ENCODE peak calls at places on chromosomes 12 and 14, in nine cellular contexts. One of them, this sample, is unnamed.
A peak's percentile ranks its signal among the peaks of the same experiment; 100 is the strongest.

GRCh38 chr14:86296173-86296572 is 766.2 kb downstream of the FLRT2 start:
- DNase-seq in neural progenitor cell: no peak
- DNase-seq in hepatocyte: no peak
- DNase-seq in HepG2: no peak
- DNase-seq in CD4-positive, CD25-positive, alpha-beta regulatory T cell: no peak
- DNase-seq in uterus: no peak
- DNase-seq in A549: no peak
- DNase-seq in PC-3: peak; percentile 54
- DNase-seq in neuronal stem cell: no peak
- DNase-seq in this sample: peak; percentile 59

GRCh38 chr12:27539191-27539631 is 15.2 kb downstream of the PPFIBP1 start:
- DNase-seq in neuronal stem cell: no peak
- DNase-seq in CD4-positive, CD25-positive, alpha-beta regulatory T cell: no peak
- DNase-seq in uterus: no peak
- DNase-seq in HepG2: no peak
- DNase-seq in hepatocyte: no peak
- DNase-seq in PC-3: peak; percentile 38
- DNase-seq in A549: no peak
- DNase-seq in neural progenitor cell: no peak
- DNase-seq in this sample: no peak

GRCh38 chr14:89621009-89621421 is 204.0 kb upstream of the FOXN3 start:
- DNase-seq in neural progenitor cell: no peak
- DNase-seq in neuronal stem cell: no peak
- DNase-seq in HepG2: no peak
- DNase-seq in hepatocyte: no peak
- DNase-seq in CD4-positive, CD25-positive, alpha-beta regulatory T cell: peak; percentile 89
- DNase-seq in PC-3: no peak
- DNase-seq in uterus: no peak
- DNase-seq in A549: no peak
- DNase-seq in this sample: no peak

GRCh38 chr14:103014466-103015319 is 42.7 kb downstream of the CDC42BPB start:
- DNase-seq in uterus: no peak
- DNase-seq in PC-3: no peak
- DNase-seq in neuronal stem cell: peak; percentile 26
- DNase-seq in HepG2: no peak
- DNase-seq in neural progenitor cell: peak; percentile 70
- DNase-seq in A549: no peak
- DNase-seq in CD4-positive, CD25-positive, alpha-beta regulatory T cell: no peak
- DNase-seq in hepatocyte: no peak
- DNase-seq in this sample: no peak

GRCh38 chr14:22699801-22700564 is 55.8 kb upstream of the OR6J1 start:
- DNase-seq in HepG2: peak; percentile 100
- DNase-seq in uterus: no peak
- DNase-seq in neural progenitor cell: peak; percentile 10
- DNase-seq in neuronal stem cell: no peak
- DNase-seq in A549: no peak
- DNase-seq in PC-3: peak; percentile 41
- DNase-seq in hepatocyte: no peak
- DNase-seq in CD4-positive, CD25-positive, alpha-beta regulatory T cell: no peak
- DNase-seq in this sample: peak; percentile 63

GRCh38 chr12:39186744-39187143 is 256.2 kb downstream of the KIF21A start:
- DNase-seq in neuronal stem cell: no peak
- DNase-seq in PC-3: no peak
- DNase-seq in A549: no peak
- DNase-seq in uterus: no peak
- DNase-seq in HepG2: no peak
- DNase-seq in CD4-positive, CD25-positive, alpha-beta regulatory T cell: no peak
- DNase-seq in neural progenitor cell: no peak
- DNase-seq in hepatocyte: no peak
- DNase-seq in this sample: no peak

GRCh38 chr12:39235990-39236767 is 206.7 kb downstream of the KIF21A start:
- DNase-seq in A549: no peak
- DNase-seq in neural progenitor cell: no peak
- DNase-seq in neuronal stem cell: no peak
- DNase-seq in HepG2: no peak
- DNase-seq in hepatocyte: no peak
- DNase-seq in CD4-positive, CD25-positive, alpha-beta regulatory T cell: no peak
- DNase-seq in uterus: no peak
- DNase-seq in PC-3: peak; percentile 89
- DNase-seq in this sample: peak; percentile 32

GRCh38 chr12:124464062-124464461 is 103.3 kb downstream of the NCOR2 start:
- DNase-seq in uterus: no peak
- DNase-seq in A549: no peak
- DNase-seq in hepatocyte: no peak
- DNase-seq in neuronal stem cell: no peak
- DNase-seq in PC-3: no peak
- DNase-seq in HepG2: no peak
- DNase-seq in neural progenitor cell: no peak
- DNase-seq in CD4-positive, CD25-positive, alpha-beta regulatory T cell: no peak
- DNase-seq in this sample: peak; percentile 55

GRCh38 chr12:104681012-104681690 is 224.4 kb downstream of the CHST11 start:
- DNase-seq in hepatocyte: no peak
- DNase-seq in A549: no peak
- DNase-seq in neuronal stem cell: no peak
- DNase-seq in CD4-positive, CD25-positive, alpha-beta regulatory T cell: peak; percentile 22
- DNase-seq in neural progenitor cell: no peak
- DNase-seq in PC-3: no peak
- DNase-seq in uterus: no peak
- DNase-seq in HepG2: no peak
- DNase-seq in this sample: no peak

GRCh38 chr14:101900253-101900652 is 64.1 kb upstream of the DYNC1H1 start:
- DNase-seq in CD4-positive, CD25-positive, alpha-beta regulatory T cell: no peak
- DNase-seq in uterus: no peak
- DNase-seq in neural progenitor cell: no peak
- DNase-seq in neuronal stem cell: no peak
- DNase-seq in hepatocyte: no peak
- DNase-seq in HepG2: no peak
- DNase-seq in PC-3: no peak
- DNase-seq in A549: no peak
- DNase-seq in this sample: no peak

GRCh38 chr12:2553388-2554126 is 241.2 kb upstream of the FKBP4 start:
- DNase-seq in uterus: no peak
- DNase-seq in A549: no peak
- DNase-seq in CD4-positive, CD25-positive, alpha-beta regulatory T cell: no peak
- DNase-seq in PC-3: no peak
- DNase-seq in HepG2: no peak
- DNase-seq in neural progenitor cell: no peak
- DNase-seq in hepatocyte: no peak
- DNase-seq in neuronal stem cell: no peak
- DNase-seq in this sample: no peak

DNA sequence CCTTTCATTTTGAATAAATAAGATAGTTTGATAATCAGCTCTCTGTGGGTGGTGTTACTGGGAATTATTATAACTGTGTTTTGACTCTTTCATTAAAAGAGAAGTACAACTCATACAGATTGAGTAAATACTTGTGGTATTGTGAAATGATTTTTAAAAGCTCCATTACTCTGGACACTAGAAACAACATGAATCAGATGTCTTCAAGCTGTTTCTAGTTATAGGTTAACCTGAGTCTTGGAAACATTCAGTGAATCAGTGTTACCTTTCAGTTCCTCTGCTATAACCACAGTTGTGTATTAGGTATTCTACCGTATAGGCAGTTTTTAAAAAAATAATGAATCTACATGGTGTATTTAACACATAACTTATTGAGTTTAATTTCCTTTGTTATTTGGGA is 128.4 kb upstream of the SSTR1 start:
- DNase-seq in CD4-positive, CD25-positive, alpha-beta regulatory T cell: no peak
- DNase-seq in HepG2: no peak
- DNase-seq in hepatocyte: peak; percentile 16
- DNase-seq in A549: peak; percentile 36
- DNase-seq in neural progenitor cell: no peak
- DNase-seq in neuronal stem cell: no peak
- DNase-seq in uterus: no peak
- DNase-seq in PC-3: peak; percentile 36
- DNase-seq in this sample: no peak
- H3K4me3 ChIP-seq in CD4-positive, CD25-positive, alpha-beta regulatory T cell: no peak overlapping the region
- H3K4me3 ChIP-seq in HepG2: no peak overlapping the region
- H3K4me3 ChIP-seq in hepatocyte: no peak overlapping the region
- H3K4me3 ChIP-seq in A549: no peak overlapping the region
- H3K4me3 ChIP-seq in neural progenitor cell: no peak overlapping the region
- H3K4me3 ChIP-seq in neuronal stem cell: no peak overlapping the region
- H3K4me3 ChIP-seq in uterus: no peak overlapping the region
- H3K4me3 ChIP-seq in PC-3: no peak overlapping the region
- H3K4me3 ChIP-seq in this sample: no peak overlapping the region

GRCh38 chr14:65962952-65963351 is 523.2 kb upstream of the CCDC196 start:
- DNase-seq in neural progenitor cell: no peak
- DNase-seq in neuronal stem cell: no peak
- DNase-seq in HepG2: no peak
- DNase-seq in hepatocyte: peak; percentile 33
- DNase-seq in PC-3: no peak
- DNase-seq in CD4-positive, CD25-positive, alpha-beta regulatory T cell: peak; percentile 69
- DNase-seq in uterus: no peak
- DNase-seq in A549: no peak
- DNase-seq in this sample: no peak

GRCh38 chr14:65957631-65958205 is 528.5 kb upstream of the CCDC196 start:
- DNase-seq in neural progenitor cell: no peak
- DNase-seq in HepG2: no peak
- DNase-seq in A549: no peak
- DNase-seq in uterus: no peak
- DNase-seq in CD4-positive, CD25-positive, alpha-beta regulatory T cell: no peak
- DNase-seq in hepatocyte: no peak
- DNase-seq in PC-3: no peak
- DNase-seq in neuronal stem cell: no peak
- DNase-seq in this sample: no peak

GRCh38 chr14:65959563-65960024 is 526.6 kb upstream of the CCDC196 start:
- DNase-seq in hepatocyte: no peak
- DNase-seq in neuronal stem cell: no peak
- DNase-seq in uterus: no peak
- DNase-seq in neural progenitor cell: no peak
- DNase-seq in CD4-positive, CD25-positive, alpha-beta regulatory T cell: no peak
- DNase-seq in A549: no peak
- DNase-seq in HepG2: no peak
- DNase-seq in PC-3: no peak
- DNase-seq in this sample: no peak

GRCh38 chr14:65958664-65959562 is 527.3 kb upstream of the CCDC196 start:
- DNase-seq in HepG2: peak; percentile 16
- DNase-seq in neural progenitor cell: peak; percentile 62
- DNase-seq in A549: peak; percentile 37
- DNase-seq in hepatocyte: peak; percentile 42
- DNase-seq in CD4-positive, CD25-positive, alpha-beta regulatory T cell: peak; percentile 73
- DNase-seq in uterus: no peak
- DNase-seq in neuronal stem cell: peak; percentile 42
- DNase-seq in PC-3: peak; percentile 55
- DNase-seq in this sample: no peak

DNA sequence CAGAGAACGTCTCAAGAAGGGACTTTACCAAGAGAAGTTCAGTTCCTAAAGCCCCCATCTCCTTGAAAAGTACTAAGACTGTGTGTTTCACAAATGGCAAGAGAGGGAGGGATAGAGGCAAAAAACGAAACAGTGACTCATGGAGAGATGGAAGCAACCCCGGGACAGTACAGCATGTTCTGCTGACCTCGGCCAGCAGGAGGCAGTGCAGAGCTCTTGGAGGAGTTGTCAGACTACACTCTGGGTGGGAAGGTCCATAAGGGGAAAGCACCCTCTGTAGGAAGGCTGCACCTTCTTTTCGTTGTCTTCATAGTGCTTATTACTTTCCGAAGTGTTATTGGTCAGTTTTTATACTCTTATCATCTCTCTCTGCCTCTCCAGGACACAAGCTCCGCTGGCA is 525.2 kb upstream of the CCDC196 start:
- DNase-seq in uterus: no peak
- DNase-seq in PC-3: peak; percentile 67
- DNase-seq in hepatocyte: peak; percentile 58
- DNase-seq in A549: peak; percentile 54
- DNase-seq in neural progenitor cell: peak; percentile 81
- DNase-seq in CD4-positive, CD25-positive, alpha-beta regulatory T cell: peak; percentile 77
- DNase-seq in HepG2: no peak
- DNase-seq in neuronal stem cell: peak; percentile 55
- DNase-seq in this sample: peak; percentile 57
- H3K27ac ChIP-seq in uterus: no peak overlapping the region
- H3K27ac ChIP-seq in PC-3: no peak overlapping the region
- H3K27ac ChIP-seq in hepatocyte: no peak overlapping the region
- H3K27ac ChIP-seq in A549: no peak overlapping the region
- H3K27ac ChIP-seq in neural progenitor cell: no peak overlapping the region
- H3K27ac ChIP-seq in CD4-positive, CD25-positive, alpha-beta regulatory T cell: no peak overlapping the region
- H3K27ac ChIP-seq in HepG2: no peak overlapping the region
- H3K27ac ChIP-seq in neuronal stem cell: no peak overlapping the region
- H3K27ac ChIP-seq in this sample: no peak overlapping the region

GRCh38 chr12:6921996-6922935 is 5.5 kb upstream of the ATN1 start:
- DNase-seq in uterus: no peak
- DNase-seq in CD4-positive, CD25-positive, alpha-beta regulatory T cell: no peak
- DNase-seq in PC-3: no peak
- DNase-seq in HepG2: no peak
- DNase-seq in hepatocyte: no peak
- DNase-seq in A549: no peak
- DNase-seq in neuronal stem cell: no peak
- DNase-seq in neural progenitor cell: no peak
- DNase-seq in this sample: no peak

GRCh38 chr12:6925239-6925542 is 2.6 kb upstream of the ATN1 start:
- DNase-seq in A549: no peak
- DNase-seq in uterus: no peak
- DNase-seq in PC-3: no peak
- DNase-seq in CD4-positive, CD25-positive, alpha-beta regulatory T cell: no peak
- DNase-seq in neuronal stem cell: no peak
- DNase-seq in HepG2: no peak
- DNase-seq in neural progenitor cell: peak; percentile 64
- DNase-seq in hepatocyte: no peak
- DNase-seq in this sample: no peak

GRCh38 chr12:6923003-6923732 is 4.6 kb upstream of the ATN1 start:
- DNase-seq in neural progenitor cell: no peak
- DNase-seq in CD4-positive, CD25-positive, alpha-beta regulatory T cell: no peak
- DNase-seq in HepG2: no peak
- DNase-seq in hepatocyte: no peak
- DNase-seq in A549: no peak
- DNase-seq in neuronal stem cell: no peak
- DNase-seq in PC-3: no peak
- DNase-seq in uterus: no peak
- DNase-seq in this sample: no peak

GRCh38 chr12:6925543-6926279 is 2.0 kb upstream of the ATN1 start:
- DNase-seq in neural progenitor cell: peak; percentile 77
- DNase-seq in A549: peak; percentile 91
- DNase-seq in CD4-positive, CD25-positive, alpha-beta regulatory T cell: no peak
- DNase-seq in hepatocyte: peak; percentile 82
- DNase-seq in PC-3: peak; percentile 81
- DNase-seq in HepG2: no peak
- DNase-seq in neuronal stem cell: peak; percentile 70
- DNase-seq in uterus: peak; percentile 90
- DNase-seq in this sample: peak; percentile 69

DNA sequence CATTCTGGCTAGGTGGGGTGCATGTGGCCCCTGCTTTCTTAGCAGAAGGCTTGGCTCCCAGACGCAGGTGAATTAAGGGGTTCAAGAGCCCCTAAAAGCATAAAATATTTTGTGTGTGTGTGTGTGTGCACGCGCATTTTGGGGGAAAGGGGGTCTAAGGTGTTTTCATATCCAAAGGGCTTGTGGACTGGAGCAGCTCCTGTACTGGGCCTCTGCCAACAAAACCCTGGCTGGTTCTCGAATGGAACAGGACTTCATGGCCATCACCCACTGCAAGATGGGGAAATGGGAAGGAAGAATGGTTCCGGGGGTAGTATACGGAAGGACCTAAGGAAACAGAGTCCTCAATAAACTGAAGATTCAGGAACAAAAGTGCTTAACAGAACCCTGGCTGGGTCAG is 3.9 kb upstream of the ATN1 start:
- DNase-seq in A549: no peak
- DNase-seq in neural progenitor cell: no peak
- DNase-seq in neuronal stem cell: no peak
- DNase-seq in HepG2: no peak
- DNase-seq in PC-3: no peak
- DNase-seq in hepatocyte: no peak
- DNase-seq in CD4-positive, CD25-positive, alpha-beta regulatory T cell: no peak
- DNase-seq in uterus: peak; percentile 54
- DNase-seq in this sample: no peak
- H3K4me1 ChIP-seq in A549: peaks cover 28% of the 10 kb centered on the region
- H3K4me1 ChIP-seq in neural progenitor cell: peaks cover 28% of the 10 kb centered on the region
- H3K4me1 ChIP-seq in neuronal stem cell: peaks cover 18% of the 10 kb centered on the region
- H3K4me1 ChIP-seq in HepG2: peaks cover 35% of the 10 kb centered on the region
- H3K4me1 ChIP-seq in PC-3: peaks cover 29% of the 10 kb centered on the region
- H3K4me1 ChIP-seq in hepatocyte: peaks cover 28% of the 10 kb centered on the region
- H3K4me1 ChIP-seq in CD4-positive, CD25-positive, alpha-beta regulatory T cell: peaks cover 20% of the 10 kb centered on the region
- H3K4me1 ChIP-seq in uterus: peaks cover 10% of the 10 kb centered on the region
- H3K4me1 ChIP-seq in this sample: peaks cover 22% of the 10 kb centered on the region

GRCh38 chr12:53992377-53992776 is 7.4 kb downstream of the HOXC10 start:
- DNase-seq in hepatocyte: no peak
- DNase-seq in neuronal stem cell: no peak
- DNase-seq in uterus: no peak
- DNase-seq in PC-3: no peak
- DNase-seq in CD4-positive, CD25-positive, alpha-beta regulatory T cell: no peak
- DNase-seq in A549: no peak
- DNase-seq in HepG2: no peak
- DNase-seq in neural progenitor cell: no peak
- DNase-seq in this sample: no peak
- H3K4me3 ChIP-seq in hepatocyte: no peak overlapping the region
- H3K4me3 ChIP-seq in neuronal stem cell: no peak overlapping the region
- H3K4me3 ChIP-seq in uterus: no peak overlapping the region
- H3K4me3 ChIP-seq in PC-3: no peak overlapping the region
- H3K4me3 ChIP-seq in CD4-positive, CD25-positive, alpha-beta regulatory T cell: no peak overlapping the region
- H3K4me3 ChIP-seq in A549: no peak overlapping the region
- H3K4me3 ChIP-seq in HepG2: no peak overlapping the region
- H3K4me3 ChIP-seq in neural progenitor cell: no peak overlapping the region
- H3K4me3 ChIP-seq in this sample: no peak overlapping the region